ENCODE peak calls at places on chromosomes 3 and 15, in ten cellular contexts. S is posterior vena cava; G is CD8-positive, alpha-beta T cell; B is GM23248; M is adipocyte; Q is G401; N is fibroblast of mammary gland; R is left ventricle myocardium superior; Y is H54; X is nephron progenitor cell. Z is an unnamed sample.

GRCh38 chr15:80288131-80288530 is 36.1 kb upstream of the CTXND1 start:
- DNase-seq in G (no peak), Q (no peak), N (no peak), B (no peak), X (no peak), R (no peak), M (no peak), Y (no peak), S (no peak), Z (no peak)

GRCh38 chr3:54841461-54841860 is 86.4 kb downstream of the LRTM1 start:
- DNase-seq in G (no peak), Y (no peak), S (no peak), R (no peak), N (no peak), Q (no peak), M (no peak), X (no peak), B (no peak), Z (no peak)

GRCh38 chr3:69665026-69665739 is 74.1 kb upstream of the MITF start:
- DNase-seq in B (peak; percentile 49), Y (no peak), R (no peak), G (no peak), N (no peak), S (no peak), X (no peak), Q (no peak), M (no peak), Z (peak; percentile 42)

GRCh38 chr3:50450135-50450911 is 53.1 kb downstream of the CACNA2D2 start:
- DNase-seq in Y (no peak), S (peak; percentile 96), G (peak; percentile 70), B (peak; percentile 71), R (peak; percentile 67), N (peak; percentile 69), Q (peak; percentile 40), X (peak; percentile 65), M (no peak), Z (peak; percentile 78)

GRCh38 chr3:151008699-151009098 is 36.2 kb upstream of the CLRN1 start:
- DNase-seq in N (peak; percentile 70), Y (no peak), G (no peak), Q (peak; percentile 27), S (no peak), R (no peak), B (peak; percentile 79), X (no peak), M (peak; percentile 69), Z (peak; percentile 67)

GRCh38 chr15:86762874-86763273 is 683.2 kb downstream of the AGBL1 start:
- DNase-seq in G (no peak), B (no peak), M (no peak), Q (no peak), X (no peak), N (no peak), S (no peak), R (no peak), Y (no peak), Z (no peak)

GRCh38 chr3:56849698-56850097 is 47.9 kb upstream of the ARHGEF3 start:
- DNase-seq in R (no peak), X (no peak), Y (no peak), Q (no peak), N (no peak), S (no peak), G (no peak), B (no peak), M (no peak), Z (no peak)

GRCh38 chr15:28977377-28978010 is 91.7 kb downstream of the APBA2 start:
- DNase-seq in S (peak; percentile 70), M (peak; percentile 94), B (peak; percentile 94), Q (peak; percentile 89), R (peak; percentile 38), G (no peak), X (no peak), N (peak; percentile 94), Y (peak; percentile 95), Z (peak; percentile 96)

GRCh38 chr15:98903377-98904018 is 104.1 kb downstream of the PGPEP1L start:
- DNase-seq in X (no peak), N (peak; percentile 86), Y (no peak), R (no peak), S (no peak), B (peak; percentile 71), G (no peak), Q (no peak), M (peak; percentile 66), Z (peak; percentile 85)

GRCh38 chr3:155233213-155233612 is 60.3 kb downstream of the STRIT1 start:
- DNase-seq in G (no peak), M (peak; percentile 84), Y (no peak), X (no peak), S (no peak), N (peak; percentile 99), R (peak; percentile 43), B (peak; percentile 95), Q (peak; percentile 99), Z (peak; percentile 84)

GRCh38 chr3:159263750-159264561 is 462.1 kb downstream of the MFSD1 start:
- DNase-seq in G (no peak), R (no peak), M (peak; percentile 79), S (no peak), Y (no peak), B (peak; percentile 73), N (peak; percentile 52), X (peak; percentile 30), Q (peak; percentile 61), Z (peak; percentile 52)

GRCh38 chr15:89139613-89140499 is 51.6 kb downstream of the ABHD2 start:
- DNase-seq in G (no peak), Q (peak; percentile 84), N (peak; percentile 22), Y (no peak), R (peak; percentile 52), S (no peak), X (no peak), M (no peak), B (no peak), Z (peak; percentile 38)